ENCODE peak calls at places on chromosomes 4 and X, in five cellular contexts. Q is AG09309, S is colonic mucosa, N is lower lobe of right lung, C is brain microvascular endothelial cell. G is an unnamed sample.

GRCh38 chrX:39574178-39574577 is 523.6 kb downstream of the BCOR start:
- DNase-seq in C (no peak), N (no peak), Q (no peak), S (no peak), G (no peak)

GRCh38 chr4:2714071-2714770 is 41.9 kb downstream of the TNIP2 start:
- DNase-seq in Q (no peak), N (no peak), S (no peak), C (peak; percentile 87), G (no peak)

GRCh38 chr4:161799687-161800086 is 364.1 kb downstream of the FSTL5 start:
- DNase-seq in S (no peak), N (no peak), Q (no peak), C (no peak), G (peak; percentile 92)

GRCh38 chr4:4225915-4226605 is 669 bp downstream of the OTOP1 start:
- DNase-seq in S (no peak), C (no peak), Q (no peak), N (no peak), G (no peak)

GRCh38 chrX:31126205-31126604 is 54.4 kb upstream of the FTHL17 start:
- DNase-seq in Q (no peak), C (peak; percentile 70), N (no peak), S (no peak), G (no peak)

GRCh38 chr4:138241281-138242075 is 671 bp downstream of the SLC7A11 start:
- DNase-seq in Q (no peak), N (no peak), C (peak; percentile 12), S (peak; percentile 35), G (no peak)

GRCh38 chr4:101501421-101501820 is 154.1 kb upstream of the PPP3CA start:
- DNase-seq in Q (no peak), C (no peak), S (no peak), N (no peak), G (no peak)

GRCh38 chr4:53326535-53326934 is 39.3 kb downstream of the SCFD2 start:
- DNase-seq in N (no peak), Q (no peak), C (no peak), S (no peak), G (no peak)

GRCh38 chr4:93203708-93204107 is 624.8 kb upstream of the ATOH1 start:
- DNase-seq in C (no peak), Q (no peak), S (no peak), N (no peak), G (no peak)

GRCh38 chrX:103613362-103613761 is 5.6 kb downstream of the TCEAL3 start:
- DNase-seq in C (no peak), S (no peak), Q (no peak), N (no peak), G (no peak)

GRCh38 chrX:14528629-14529287 is 578 bp upstream of the GLRA2 start:
- DNase-seq in Q (peak; percentile 13), S (peak; percentile 87), N (peak; percentile 32), C (peak; percentile 68), G (peak; percentile 1)

GRCh38 chrX:70332600-70332999 is 42.7 kb downstream of the KIF4A start:
- DNase-seq in Q (no peak), S (no peak), C (no peak), N (no peak), G (no peak)
- TF ChIP-seq CTCF in Q (peak; percentile 26), S (no peak), C (peak; percentile 44), N (no peak), G (no peak)

DNA sequence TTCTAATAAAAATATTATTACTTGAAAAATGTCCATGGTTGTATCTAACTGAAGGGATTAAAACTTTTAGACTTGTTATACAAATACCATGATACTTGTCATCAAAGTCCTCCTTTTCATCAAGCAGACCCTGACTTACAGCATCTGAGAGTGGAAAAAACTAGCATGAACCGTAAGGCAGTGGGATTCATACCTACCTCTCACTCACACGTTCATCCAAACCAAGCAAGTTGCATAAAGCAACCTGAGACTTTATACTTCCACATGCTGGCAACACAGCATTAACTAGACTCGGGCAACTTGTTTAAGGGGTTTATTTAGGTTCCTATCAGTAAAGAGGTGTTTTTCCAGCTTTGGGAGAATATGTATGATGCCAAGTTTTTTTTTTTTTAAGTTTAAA is 22.6 kb upstream of the TLR7 start:
- DNase-seq in Q (no peak), N (no peak), S (no peak), C (no peak), G (no peak)
- H3K4me3 ChIP-seq in Q (no peak overlapping the region), N (no peak overlapping the region), S (no peak overlapping the region), C (no peak overlapping the region), G (no peak overlapping the region)

GRCh38 chr4:21447320-21448055 is 501.1 kb downstream of the KCNIP4 start:
- DNase-seq in S (no peak), Q (no peak), N (no peak), C (no peak), G (no peak)
- TF ChIP-seq CTCF in S (no peak), Q (no peak), N (no peak), C (peak; percentile 32), G (no peak)

GRCh38 chr4:151987606-151988005 is 226.8 kb upstream of the GATB start:
- DNase-seq in S (no peak), Q (no peak), N (no peak), C (no peak), G (no peak)
- H3K4me3 ChIP-seq in S (no peak overlapping the region), Q (no peak overlapping the region), N (no peak overlapping the region), C (no peak overlapping the region), G (no peak overlapping the region)

DNA sequence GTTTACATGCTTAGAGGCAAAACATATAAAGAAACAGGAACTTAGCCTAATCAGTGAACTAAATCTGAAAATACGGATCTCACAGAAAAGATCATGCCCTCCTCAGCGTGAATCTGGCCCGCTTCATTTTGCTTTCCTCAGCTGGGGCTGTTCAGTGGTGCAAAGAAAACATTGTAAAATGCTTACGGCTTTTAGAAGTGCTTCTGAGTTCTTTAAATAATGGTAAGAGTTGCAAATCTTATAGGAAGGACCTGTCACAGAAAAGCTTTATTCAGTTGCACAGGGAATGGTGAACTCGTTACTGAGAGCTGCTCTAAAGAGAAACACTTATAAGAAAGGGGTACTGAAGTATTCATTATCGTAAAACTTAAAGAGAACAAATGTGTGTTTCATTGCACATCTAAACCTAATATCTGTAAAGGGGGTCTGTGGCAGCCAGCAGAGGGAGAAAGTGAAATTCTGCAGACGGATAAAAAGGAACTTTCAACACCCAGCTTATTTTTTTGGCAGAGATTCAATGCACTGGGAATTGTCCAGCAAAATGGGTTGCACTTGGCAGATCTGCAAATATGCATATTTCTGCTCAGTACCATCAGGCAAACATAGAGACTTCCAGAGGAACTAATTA is 139.2 kb upstream of the ANK2 start:
- DNase-seq in S (no peak), C (peak; percentile 47), Q (peak; percentile 44), N (no peak), G (no peak)
- TF ChIP-seq CTCF in S (no peak), C (peak; percentile 39), Q (no peak), N (no peak), G (no peak)

GRCh38 chr4:85779165-85779564 is 304.2 kb downstream of the ARHGAP24 start:
- DNase-seq in C (peak; percentile 64), N (no peak), S (no peak), Q (no peak), G (no peak)
- H3K4me3 ChIP-seq in C (peak overlapping the region; percentile 60), N (peak overlapping the region; percentile 27), S (no peak overlapping the region), Q (peak overlapping the region; percentile 38), G (no peak overlapping the region)

DNA sequence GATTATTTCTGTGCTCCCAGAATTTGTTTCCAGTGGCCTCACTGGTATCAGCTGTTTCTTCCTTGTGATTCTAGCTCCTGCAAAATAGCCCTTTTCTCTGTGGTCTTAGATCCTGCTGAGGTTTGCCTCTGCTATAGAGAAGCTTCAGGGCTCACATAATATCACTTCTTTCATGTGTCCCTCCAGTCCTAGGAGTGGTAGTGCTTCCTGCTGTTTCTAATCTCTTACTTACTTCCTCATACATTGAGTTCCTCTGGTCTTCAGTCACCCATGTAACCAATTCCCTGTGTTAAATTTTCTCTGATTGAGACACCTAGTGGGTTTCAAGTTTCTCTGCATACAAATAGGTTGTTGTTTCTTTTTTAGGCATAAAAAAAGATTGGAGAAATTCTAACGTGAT is 1567.9 kb downstream of the ARAP2 start:
- DNase-seq in C (no peak), N (no peak), Q (no peak), S (no peak), G (no peak)
- TF ChIP-seq CTCF in C (no peak), N (no peak), Q (no peak), S (no peak), G (no peak)

DNA sequence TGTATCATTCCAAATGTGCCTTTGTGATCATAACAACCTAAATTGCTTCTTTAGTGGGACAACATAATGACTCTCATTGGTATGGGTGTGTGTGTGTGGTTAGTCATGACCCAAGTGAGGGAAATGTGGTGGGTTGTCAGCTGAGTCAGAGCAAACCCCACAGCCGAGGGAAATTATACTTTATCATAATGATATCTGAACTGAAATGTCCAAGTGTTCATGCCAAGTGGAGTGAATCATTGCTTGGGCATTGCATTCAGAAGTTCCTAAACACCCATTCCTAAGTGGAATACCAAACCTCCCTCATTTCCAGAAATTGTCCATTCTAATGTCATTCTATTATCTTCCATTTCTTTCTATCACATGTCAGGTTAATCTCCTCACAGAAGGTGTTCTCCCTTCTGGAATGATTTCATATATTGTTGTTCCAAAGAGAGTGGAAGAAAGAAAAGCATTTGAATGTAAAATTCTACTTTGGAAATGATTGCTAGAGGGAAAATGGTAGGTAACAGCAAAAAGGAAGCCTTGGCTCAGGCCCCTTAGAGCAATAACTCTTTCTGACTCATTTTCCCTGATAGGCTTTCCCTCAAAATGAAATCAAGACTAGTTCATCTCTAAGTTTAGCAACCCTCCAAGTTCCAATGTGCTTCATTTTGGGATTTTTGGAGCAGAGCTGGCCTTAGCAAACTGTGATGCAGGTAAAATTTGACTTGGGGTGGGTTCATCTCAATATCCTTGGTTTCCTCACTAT is 230.7 kb upstream of the KCNIP4 start:
- DNase-seq in N (no peak), C (peak; percentile 86), Q (peak; percentile 73), S (no peak), G (no peak)
- H3K4me3 ChIP-seq in N (no peak overlapping the region), C (no peak overlapping the region), Q (no peak overlapping the region), S (no peak overlapping the region), G (no peak overlapping the region)

GRCh38 chrX:56802921-56803848 is 74.1 kb downstream of the NBDY start:
- DNase-seq in C (peak; percentile 55), Q (peak; percentile 66), N (no peak), S (peak; percentile 81), G (peak; percentile 47)
- TF ChIP-seq CTCF in C (peak; percentile 69), Q (peak; percentile 76), N (peak; percentile 25), S (peak; percentile 39), G (peak; percentile 68)